ENCODE peak calls at places on chromosomes 12 and 14, in nine cellular contexts. Z is transverse colon, D is AG10803, G is progenitor cell of endocrine pancreas, V is WTC11, L is mesothelial cell of epicardium, O is heart left ventricle, F is foreskin keratinocyte, C is HepG2. E is an unnamed sample.
A peak's percentile ranks its signal among the peaks of the same experiment; 100 is the strongest.

GRCh38 chr14:52325632-52326031 is 11.5 kb downstream of the PTGER2 start:
- DNase-seq in Z (no peak), D (no peak), G (no peak), V (no peak), L (no peak), O (no peak), F (no peak), C (no peak), E (no peak)

GRCh38 chr14:51650721-51651387 is 856 bp upstream of the FRMD6 start:
- DNase-seq in Z (peak; percentile 17), D (no peak), G (peak; percentile 13), V (peak; percentile 21), L (no peak), O (peak; percentile 46), F (no peak), C (no peak), E (no peak)

GRCh38 chr12:94308612-94309011 is 151.1 kb downstream of the CEP83 start:
- DNase-seq in Z (no peak), D (no peak), G (no peak), V (no peak), L (no peak), O (no peak), F (no peak), C (no peak), E (no peak)

GRCh38 chr12:49959570-49960473 is 1.9 kb upstream of the AQP5 start:
- DNase-seq in Z (no peak), D (peak; percentile 16), G (no peak), V (peak; percentile 61), L (no peak), O (peak; percentile 21), F (no peak), C (no peak), E (no peak)

GRCh38 chr12:107236824-107237467 is 143.6 kb upstream of the CRY1 start:
- DNase-seq in Z (no peak), D (peak; percentile 3), G (no peak), V (no peak), L (no peak), O (no peak), F (peak; percentile 97), C (no peak), E (no peak)

GRCh38 chr14:64746298-64747250 is 42.4 kb downstream of the PLEKHG3 start:
- DNase-seq in Z (no peak), D (peak; percentile 30), G (no peak), V (no peak), L (no peak), O (peak; percentile 59), F (no peak), C (no peak), E (no peak)

GRCh38 chr14:94164685-94165431 is 9.3 kb upstream of the PPP4R4 start:
- DNase-seq in Z (no peak), D (no peak), G (no peak), V (peak; percentile 34), L (no peak), O (no peak), F (no peak), C (no peak), E (no peak)

GRCh38 chr12:90102957-90103652 is 394.5 kb upstream of the ATP2B1 start:
- DNase-seq in Z (peak; percentile 13), D (peak; percentile 47), G (no peak), V (no peak), L (no peak), O (no peak), F (no peak), C (peak; percentile 3), E (peak; percentile 20)

GRCh38 chr12:1593232-1594044 is 943 bp downstream of the FBXL14 start:
- DNase-seq in Z (peak; percentile 74), D (no peak), G (peak; percentile 53), V (peak; percentile 60), L (no peak), O (peak; percentile 44), F (no peak), C (no peak), E (no peak)

GRCh38 chr12:55738113-55739024 is 4.6 kb upstream of the GDF11 start:
- DNase-seq in Z (peak; percentile 84), D (peak; percentile 71), G (peak; percentile 58), V (peak; percentile 90), L (no peak), O (peak; percentile 82), F (peak; percentile 52), C (peak; percentile 72), E (peak; percentile 83)

GRCh38 chr12:123540899-123541662 is 7.6 kb upstream of the RILPL1 start:
- DNase-seq in Z (no peak), D (no peak), G (no peak), V (no peak), L (no peak), O (no peak), F (no peak), C (peak; percentile 49), E (no peak)

GRCh38 chr12:65155784-65156183 is 13.6 kb upstream of the LEMD3 start:
- DNase-seq in Z (no peak), D (no peak), G (no peak), V (no peak), L (no peak), O (no peak), F (no peak), C (no peak), E (no peak)

GRCh38 chr14:47332939-47333338 is 342.5 kb downstream of the MDGA2 start:
- DNase-seq in Z (no peak), D (no peak), G (no peak), V (no peak), L (no peak), O (no peak), F (no peak), C (no peak), E (no peak)
- TF ChIP-seq CTCF in Z (no peak), D (no peak), G (peak; percentile 42), V (no peak), L (peak; percentile 56), O (no peak), F (no peak), C (no peak), E (no peak)

DNA sequence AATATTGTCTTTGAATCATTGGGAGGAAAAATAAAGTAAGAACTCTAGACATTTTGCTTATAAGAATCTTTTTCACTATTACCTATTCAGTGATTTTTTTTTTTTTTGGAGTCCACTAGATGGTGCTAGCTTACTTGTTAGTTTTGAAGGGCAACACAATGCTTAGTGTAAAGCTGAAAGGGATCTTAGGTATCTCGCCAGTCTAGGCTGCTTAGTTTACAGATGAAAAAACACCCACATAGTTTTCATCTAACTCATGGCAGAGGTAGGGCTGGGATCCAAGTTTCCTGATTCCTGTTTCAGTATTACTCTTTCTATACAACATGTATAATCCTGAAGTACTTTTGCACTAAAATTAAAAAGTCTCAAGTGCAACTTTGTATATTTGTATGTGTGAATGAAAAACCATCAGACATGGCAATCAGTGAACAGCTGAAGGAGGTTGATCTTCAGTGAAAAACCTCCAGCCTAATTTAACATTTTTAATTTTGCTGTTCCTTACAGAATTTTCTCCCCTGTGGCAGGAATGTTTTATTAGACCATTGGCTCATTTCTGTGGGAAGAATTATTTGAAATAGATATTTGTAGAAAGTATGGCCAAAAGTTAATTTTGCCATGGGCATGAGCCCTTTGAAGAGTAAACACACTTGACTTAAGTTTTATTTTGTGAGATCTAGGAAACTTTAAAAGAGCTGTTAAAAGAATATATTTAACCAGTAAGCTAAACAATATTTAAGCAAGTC is 40.7 kb downstream of the LRRIQ1 start:
- DNase-seq in Z (no peak), D (peak; percentile 86), G (no peak), V (no peak), L (no peak), O (no peak), F (peak; percentile 85), C (peak; percentile 43), E (peak; percentile 12)
- TF ChIP-seq CTCF in Z (peak; percentile 19), D (peak; percentile 71), G (peak; percentile 69), V (no peak), L (peak; percentile 29), O (no peak), F (peak; percentile 88), C (peak; percentile 53), E (peak; percentile 28)

DNA sequence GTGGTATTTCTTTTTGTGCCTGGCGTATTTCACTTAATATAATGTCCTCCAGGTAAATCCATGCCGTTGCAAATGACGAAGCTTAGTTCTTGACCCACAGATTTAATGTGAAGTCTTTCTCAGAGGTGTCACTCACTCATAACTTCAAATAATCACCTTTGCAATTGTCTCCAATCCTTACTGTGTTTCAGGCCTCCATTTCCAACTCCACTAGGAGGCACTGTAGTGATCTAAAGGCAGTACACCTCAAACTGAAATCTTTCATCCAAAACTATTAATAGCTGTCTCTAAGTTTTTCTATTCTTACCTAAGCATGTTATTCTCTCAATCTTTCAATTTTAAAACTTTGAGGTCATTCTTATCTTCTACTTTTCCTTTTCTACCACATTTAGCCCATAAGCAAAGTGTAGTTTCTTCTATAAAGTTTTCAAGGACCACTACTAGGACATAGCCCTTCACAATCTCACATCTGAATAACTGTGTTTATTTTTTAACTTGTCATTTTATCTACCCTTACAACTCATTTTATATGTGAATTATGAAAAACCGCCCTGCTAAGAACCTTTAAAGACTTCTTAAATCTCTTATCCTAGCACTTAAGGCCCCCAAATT is 25.5 kb upstream of the FBXO34 start:
- DNase-seq in Z (peak; percentile 14), D (peak; percentile 30), G (no peak), V (no peak), L (no peak), O (no peak), F (no peak), C (peak; percentile 25), E (peak; percentile 38)
- TF ChIP-seq CTCF in Z (peak; percentile 56), D (peak; percentile 84), G (peak; percentile 60), V (no peak), L (peak; percentile 30), O (peak; percentile 33), F (peak; percentile 76), C (peak; percentile 58), E (peak; percentile 60)

GRCh38 chr12:121774968-121775474 is 18.5 kb downstream of the RHOF start:
- DNase-seq in Z (no peak), D (no peak), G (no peak), V (peak; percentile 64), L (no peak), O (no peak), F (no peak), C (no peak), E (no peak)

GRCh38 chr12:121776190-121777098 is 17.0 kb downstream of the RHOF start:
- DNase-seq in Z (peak; percentile 89), D (peak; percentile 53), G (peak; percentile 70), V (peak; percentile 95), L (peak; percentile 60), O (peak; percentile 77), F (no peak), C (no peak), E (peak; percentile 91)

GRCh38 chr12:121773011-121773777 is 20.3 kb downstream of the RHOF start:
- DNase-seq in Z (peak; percentile 84), D (peak; percentile 50), G (peak; percentile 66), V (peak; percentile 88), L (no peak), O (peak; percentile 75), F (no peak), C (peak; percentile 61), E (peak; percentile 93)

GRCh38 chr12:121778567-121779421 is 14.7 kb downstream of the RHOF start:
- DNase-seq in Z (no peak), D (no peak), G (no peak), V (no peak), L (no peak), O (no peak), F (no peak), C (no peak), E (no peak)

DNA sequence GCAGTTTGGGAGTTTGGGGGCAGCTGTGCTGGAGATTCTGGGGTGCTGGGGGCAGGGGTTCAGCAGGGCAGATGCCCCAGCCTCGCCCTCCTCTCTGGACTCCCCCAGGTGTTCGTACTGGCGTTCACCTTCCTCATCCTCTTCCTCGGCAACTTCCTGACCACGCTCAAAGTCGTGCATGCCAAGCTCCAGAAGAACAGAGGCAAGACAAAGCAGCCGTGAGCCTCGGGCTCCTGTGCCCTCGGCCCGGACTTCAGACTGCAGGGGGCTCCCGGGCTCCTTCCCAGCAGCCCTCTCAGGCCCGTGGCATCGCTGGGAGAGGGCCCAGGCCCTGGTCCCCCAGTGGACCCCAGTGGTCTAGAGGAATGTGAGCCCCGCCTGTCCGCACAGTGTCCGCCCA is 18.0 kb downstream of the RHOF start:
- DNase-seq in Z (no peak), D (no peak), G (no peak), V (no peak), L (no peak), O (no peak), F (no peak), C (no peak), E (no peak)
- TF ChIP-seq CTCF in Z (no peak), D (no peak), G (no peak), V (no peak), L (no peak), O (no peak), F (no peak), C (no peak), E (no peak)

E was measured in GM10248.